ENCODE peak calls at places on chromosome 3, in ten cellular contexts. I is HuH-7.5; G is kidney glomerular epithelial cell; V is stimulated activated CD8-positive, alpha-beta memory T cell treated with anti-CD3 and anti-CD28 coated beads, Interleukin-7, amount 100 ng/mL, for 1 hour; O is effector memory CD8-positive, alpha-beta T cell; J is transverse colon; M is HCEC 1CT; S is substantia nigra; Q is HS-27A; H is cardiac muscle cell. B is an unnamed sample.

GRCh38 chr3:1235526-1236120 is 142.8 kb downstream of the CNTN6 start:
- DNase-seq in S (no peak), O (no peak), Q (no peak), H (no peak), V (no peak), G (no peak), J (no peak), I (no peak), M (no peak), B (no peak)

GRCh38 chr3:129616713-129617112 is 10.2 kb upstream of the PLXND1 start:
- DNase-seq in Q (no peak), H (peak; percentile 62), M (peak; percentile 57), I (no peak), J (no peak), V (no peak), O (no peak), S (no peak), G (no peak), B (no peak)

GRCh38 chr3:87696276-87697013 is 362.4 kb downstream of the CGGBP1 start:
- DNase-seq in J (no peak), V (no peak), Q (no peak), M (no peak), H (no peak), I (no peak), O (no peak), S (no peak), G (no peak), B (no peak)

GRCh38 chr3:34260991-34261365 is 462.5 kb downstream of the PDCD6IP start:
- DNase-seq in I (no peak), V (no peak), M (no peak), G (peak; percentile 85), J (no peak), Q (no peak), O (no peak), H (no peak), S (no peak), B (no peak)

GRCh38 chr3:47440131-47440530 is 35.6 kb downstream of the SCAP start:
- DNase-seq in G (no peak), S (peak; percentile 54), V (no peak), J (no peak), H (peak; percentile 37), Q (no peak), I (peak; percentile 43), O (no peak), M (peak; percentile 30), B (no peak)

GRCh38 chr3:31077021-31077601 is 182.7 kb upstream of the GADL1 start:
- DNase-seq in S (no peak), Q (peak; percentile 81), I (no peak), M (peak; percentile 96), V (no peak), H (peak; percentile 72), G (peak; percentile 92), O (no peak), J (no peak), B (no peak)

GRCh38 chr3:29385056-29385455 is 104.2 kb downstream of the RBMS3 start:
- DNase-seq in H (peak; percentile 76), I (no peak), O (no peak), S (no peak), V (no peak), Q (peak; percentile 8), M (no peak), J (no peak), G (peak; percentile 30), B (no peak)

GRCh38 chr3:10357592-10358308 is 36.8 kb upstream of the SEC13 start:
- DNase-seq in J (no peak), S (no peak), M (peak; percentile 90), G (no peak), Q (peak; percentile 88), I (no peak), H (peak; percentile 94), V (no peak), O (no peak), B (no peak)

GRCh38 chr3:133695772-133696171 is 34.0 kb upstream of the TOPBP1 start:
- DNase-seq in S (no peak), M (no peak), V (no peak), J (no peak), O (no peak), H (no peak), I (no peak), Q (no peak), G (no peak), B (no peak)

GRCh38 chr3:141015486-141015885 is 35.7 kb upstream of the SPSB4 start:
- DNase-seq in I (no peak), S (no peak), Q (no peak), V (no peak), M (no peak), G (no peak), H (no peak), J (no peak), O (no peak), B (no peak)

GRCh38 chr3:153084431-153084830 is 77.6 kb upstream of the RAP2B start:
- DNase-seq in J (no peak), S (no peak), Q (no peak), V (no peak), G (no peak), I (no peak), H (no peak), M (no peak), O (no peak), B (no peak)

GRCh38 chr3:145145461-145145860 is 1015.5 kb downstream of the PLOD2 start:
- DNase-seq in Q (no peak), M (no peak), G (no peak), J (no peak), V (no peak), H (no peak), I (no peak), S (no peak), O (no peak), B (no peak)

GRCh38 chr3:155382396-155383042 is 89.0 kb upstream of the STRIT1 start:
- DNase-seq in S (peak; percentile 20), V (no peak), H (peak; percentile 68), O (no peak), G (peak; percentile 40), Q (peak; percentile 66), J (peak; percentile 76), M (peak; percentile 65), I (peak; percentile 51), B (no peak)

B was measured in central memory CD8-positive, alpha-beta T cell.